ENCODE peak calls at places on chromosome 11, in seven cellular contexts. One of them, this sample, is unnamed.

GRCh38 chr11:116504541-116505149 is 268.1 kb downstream of the BUD13 start:
- DNase-seq in HCT116: no peak
- DNase-seq in HepG2: no peak
- DNase-seq in H1: peak
- DNase-seq in GM12878: no peak
- DNase-seq in K562: no peak
- DNase-seq in SK-N-SH: peak
- DNase-seq in this sample: no peak

GRCh38 chr11:3165152-3165705 is at the start of gene OSBPL5:
- DNase-seq in HCT116: no peak
- DNase-seq in HepG2: no peak
- DNase-seq in H1: no peak
- DNase-seq in GM12878: no peak
- DNase-seq in K562: peak
- DNase-seq in SK-N-SH: peak
- DNase-seq in this sample: peak

GRCh38 chr11:112610996-112611795 is 350.0 kb upstream of the NCAM1 start:
- DNase-seq in HCT116: no peak
- DNase-seq in HepG2: no peak
- DNase-seq in H1: no peak
- DNase-seq in GM12878: no peak
- DNase-seq in K562: no peak
- DNase-seq in SK-N-SH: no peak
- DNase-seq in this sample: no peak

GRCh38 chr11:3865388-3866193 is 10.1 kb downstream of the STIM1 start:
- DNase-seq in HCT116: no peak
- DNase-seq in HepG2: no peak
- DNase-seq in H1: no peak
- DNase-seq in GM12878: no peak
- DNase-seq in K562: peak
- DNase-seq in SK-N-SH: no peak
- DNase-seq in this sample: no peak

GRCh38 chr11:130915556-130916237 is 582 bp downstream of the SNX19 start:
- DNase-seq in HCT116: no peak
- DNase-seq in HepG2: no peak
- DNase-seq in H1: no peak
- DNase-seq in GM12878: no peak
- DNase-seq in K562: no peak
- DNase-seq in SK-N-SH: peak
- DNase-seq in this sample: no peak

GRCh38 chr11:83510530-83511449 is 224.6 kb upstream of the CCDC90B start:
- DNase-seq in HCT116: no peak
- DNase-seq in HepG2: no peak
- DNase-seq in H1: no peak
- DNase-seq in GM12878: no peak
- DNase-seq in K562: no peak
- DNase-seq in SK-N-SH: no peak
- DNase-seq in this sample: peak

GRCh38 chr11:72721689-72722049 is 30.5 kb downstream of the ARAP1 start:
- DNase-seq in HCT116: no peak
- DNase-seq in HepG2: no peak
- DNase-seq in H1: no peak
- DNase-seq in GM12878: no peak
- DNase-seq in K562: no peak
- DNase-seq in SK-N-SH: no peak
- DNase-seq in this sample: no peak

GRCh38 chr11:123454060-123454651 is 24.1 kb downstream of the GRAMD1B start:
- DNase-seq in HCT116: peak
- DNase-seq in HepG2: no peak
- DNase-seq in H1: no peak
- DNase-seq in GM12878: no peak
- DNase-seq in K562: no peak
- DNase-seq in SK-N-SH: no peak
- DNase-seq in this sample: no peak

GRCh38 chr11:3916962-3917361 is 61.5 kb downstream of the STIM1 start:
- DNase-seq in HCT116: no peak
- DNase-seq in HepG2: no peak
- DNase-seq in H1: no peak
- DNase-seq in GM12878: no peak
- DNase-seq in K562: no peak
- DNase-seq in SK-N-SH: no peak
- DNase-seq in this sample: no peak

GRCh38 chr11:78080818-78081495 is 1.3 kb upstream of the NDUFC2 start:
- DNase-seq in HCT116: no peak
- DNase-seq in HepG2: peak
- DNase-seq in H1: no peak
- DNase-seq in GM12878: no peak
- DNase-seq in K562: peak
- DNase-seq in SK-N-SH: no peak
- DNase-seq in this sample: no peak

GRCh38 chr11:12695221-12695794 is 21.1 kb downstream of the TEAD1 start:
- DNase-seq in HCT116: no peak
- DNase-seq in HepG2: no peak
- DNase-seq in H1: no peak
- DNase-seq in GM12878: no peak
- DNase-seq in K562: no peak
- DNase-seq in SK-N-SH: no peak
- DNase-seq in this sample: no peak

GRCh38 chr11:12694182-12694531 is 19.9 kb downstream of the TEAD1 start:
- DNase-seq in HCT116: no peak
- DNase-seq in HepG2: no peak
- DNase-seq in H1: no peak
- DNase-seq in GM12878: no peak
- DNase-seq in K562: no peak
- DNase-seq in SK-N-SH: no peak
- DNase-seq in this sample: no peak

GRCh38 chr11:12693075-12693473 is 18.9 kb downstream of the TEAD1 start:
- DNase-seq in HCT116: no peak
- DNase-seq in HepG2: no peak
- DNase-seq in H1: no peak
- DNase-seq in GM12878: no peak
- DNase-seq in K562: no peak
- DNase-seq in SK-N-SH: no peak
- DNase-seq in this sample: no peak

GRCh38 chr11:12692238-12693074 is 18.2 kb downstream of the TEAD1 start:
- DNase-seq in HCT116: peak
- DNase-seq in HepG2: peak
- DNase-seq in H1: no peak
- DNase-seq in GM12878: no peak
- DNase-seq in K562: peak
- DNase-seq in SK-N-SH: peak
- DNase-seq in this sample: no peak

GRCh38 chr11:12693485-12694181 is 19.4 kb downstream of the TEAD1 start:
- DNase-seq in HCT116: peak
- DNase-seq in HepG2: peak
- DNase-seq in H1: no peak
- DNase-seq in GM12878: no peak
- DNase-seq in K562: no peak
- DNase-seq in SK-N-SH: peak
- DNase-seq in this sample: peak
- TF ChIP-seq JUND in HCT116: peak
- TF ChIP-seq JUND in HepG2: no peak
- TF ChIP-seq JUND in H1: no peak
- TF ChIP-seq JUND in GM12878: no peak
- TF ChIP-seq JUND in K562: peak
- TF ChIP-seq JUND in SK-N-SH: peak
- TF ChIP-seq JUND in this sample: no peak

GRCh38 chr11:68468217-68468828 is 7.8 kb downstream of the PPP6R3 start:
- DNase-seq in HCT116: no peak
- DNase-seq in HepG2: peak
- DNase-seq in H1: no peak
- DNase-seq in GM12878: no peak
- DNase-seq in K562: no peak
- DNase-seq in SK-N-SH: no peak
- DNase-seq in this sample: no peak

GRCh38 chr11:68471360-68472340 is 11.1 kb downstream of the PPP6R3 start:
- DNase-seq in HCT116: no peak
- DNase-seq in HepG2: no peak
- DNase-seq in H1: peak
- DNase-seq in GM12878: peak
- DNase-seq in K562: no peak
- DNase-seq in SK-N-SH: no peak
- DNase-seq in this sample: no peak

GRCh38 chr11:68469122-68469521 is 8.6 kb downstream of the PPP6R3 start:
- DNase-seq in HCT116: no peak
- DNase-seq in HepG2: peak
- DNase-seq in H1: no peak
- DNase-seq in GM12878: no peak
- DNase-seq in K562: no peak
- DNase-seq in SK-N-SH: no peak
- DNase-seq in this sample: no peak

GRCh38 chr11:68469642-68470041 is 9.1 kb downstream of the PPP6R3 start:
- DNase-seq in HCT116: no peak
- DNase-seq in HepG2: no peak
- DNase-seq in H1: no peak
- DNase-seq in GM12878: no peak
- DNase-seq in K562: no peak
- DNase-seq in SK-N-SH: no peak
- DNase-seq in this sample: no peak

GRCh38 chr11:68470304-68470811 is 9.8 kb downstream of the PPP6R3 start:
- DNase-seq in HCT116: no peak
- DNase-seq in HepG2: no peak
- DNase-seq in H1: no peak
- DNase-seq in GM12878: no peak
- DNase-seq in K562: no peak
- DNase-seq in SK-N-SH: peak
- DNase-seq in this sample: no peak
- TF ChIP-seq JUND in HCT116: no peak
- TF ChIP-seq JUND in HepG2: no peak
- TF ChIP-seq JUND in H1: no peak
- TF ChIP-seq JUND in GM12878: no peak
- TF ChIP-seq JUND in K562: no peak
- TF ChIP-seq JUND in SK-N-SH: no peak
- TF ChIP-seq JUND in this sample: no peak

GRCh38 chr11:18235935-18236334 is 667 bp downstream of the SAA4 start:
- DNase-seq in HCT116: no peak
- DNase-seq in HepG2: no peak
- DNase-seq in H1: no peak
- DNase-seq in GM12878: no peak
- DNase-seq in K562: no peak
- DNase-seq in SK-N-SH: no peak
- DNase-seq in this sample: no peak
- TF ChIP-seq JUND in HCT116: no peak
- TF ChIP-seq JUND in HepG2: no peak
- TF ChIP-seq JUND in H1: no peak
- TF ChIP-seq JUND in GM12878: no peak
- TF ChIP-seq JUND in K562: no peak
- TF ChIP-seq JUND in SK-N-SH: no peak
- TF ChIP-seq JUND in this sample: no peak

DNA sequence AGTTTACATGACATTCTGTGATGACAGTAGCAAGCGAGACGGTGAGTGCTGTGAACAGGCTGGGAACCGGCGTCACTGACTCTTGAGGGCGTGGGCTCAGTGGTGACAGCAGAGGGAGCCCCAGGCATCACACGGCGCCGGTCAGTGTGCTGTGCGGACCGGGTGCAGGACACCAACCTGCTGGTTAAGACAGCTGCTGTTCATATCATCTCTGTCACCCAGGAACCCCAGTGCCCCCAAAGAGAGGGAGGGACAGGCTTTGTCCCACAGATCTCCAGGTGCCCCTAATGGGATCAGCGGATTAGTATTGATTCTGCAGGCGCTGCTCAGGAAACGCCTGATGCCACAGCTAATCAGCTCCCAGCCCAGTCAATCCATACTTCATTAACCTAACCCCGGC is 18.4 kb downstream of the B3GAT1 start:
- DNase-seq in HCT116: peak
- DNase-seq in HepG2: peak
- DNase-seq in H1: no peak
- DNase-seq in GM12878: no peak
- DNase-seq in K562: peak
- DNase-seq in SK-N-SH: peak
- DNase-seq in this sample: peak
- TF ChIP-seq JUND in HCT116: no peak
- TF ChIP-seq JUND in HepG2: no peak
- TF ChIP-seq JUND in H1: no peak
- TF ChIP-seq JUND in GM12878: no peak
- TF ChIP-seq JUND in K562: no peak
- TF ChIP-seq JUND in SK-N-SH: no peak
- TF ChIP-seq JUND in this sample: no peak

GRCh38 chr11:47418454-47419259 is 7.6 kb downstream of the PSMC3 start:
- DNase-seq in HCT116: no peak
- DNase-seq in HepG2: no peak
- DNase-seq in H1: no peak
- DNase-seq in GM12878: no peak
- DNase-seq in K562: no peak
- DNase-seq in SK-N-SH: no peak
- DNase-seq in this sample: no peak
- TF ChIP-seq JUND in HCT116: no peak
- TF ChIP-seq JUND in HepG2: no peak
- TF ChIP-seq JUND in H1: no peak
- TF ChIP-seq JUND in GM12878: no peak
- TF ChIP-seq JUND in K562: no peak
- TF ChIP-seq JUND in SK-N-SH: no peak
- TF ChIP-seq JUND in this sample: no peak

GRCh38 chr11:85685820-85686459 is at the start of gene CCDC89:
- DNase-seq in HCT116: no peak
- DNase-seq in HepG2: peak
- DNase-seq in H1: no peak
- DNase-seq in GM12878: no peak
- DNase-seq in K562: peak
- DNase-seq in SK-N-SH: peak
- DNase-seq in this sample: no peak
- TF ChIP-seq JUND in HCT116: no peak
- TF ChIP-seq JUND in HepG2: no peak
- TF ChIP-seq JUND in H1: no peak
- TF ChIP-seq JUND in GM12878: no peak
- TF ChIP-seq JUND in K562: no peak
- TF ChIP-seq JUND in SK-N-SH: no peak
- TF ChIP-seq JUND in this sample: no peak

GRCh38 chr11:63905179-63905578 is 11.8 kb downstream of the RCOR2 start:
- DNase-seq in HCT116: no peak
- DNase-seq in HepG2: no peak
- DNase-seq in H1: no peak
- DNase-seq in GM12878: no peak
- DNase-seq in K562: no peak
- DNase-seq in SK-N-SH: no peak
- DNase-seq in this sample: no peak

GRCh38 chr11:63906087-63906486 is 10.9 kb downstream of the RCOR2 start:
- DNase-seq in HCT116: no peak
- DNase-seq in HepG2: no peak
- DNase-seq in H1: no peak
- DNase-seq in GM12878: no peak
- DNase-seq in K562: no peak
- DNase-seq in SK-N-SH: no peak
- DNase-seq in this sample: no peak

GRCh38 chr11:63901660-63902059 is 15.3 kb downstream of the RCOR2 start:
- DNase-seq in HCT116: no peak
- DNase-seq in HepG2: no peak
- DNase-seq in H1: no peak
- DNase-seq in GM12878: no peak
- DNase-seq in K562: no peak
- DNase-seq in SK-N-SH: peak
- DNase-seq in this sample: peak

GRCh38 chr11:63904743-63905142 is 12.2 kb downstream of the RCOR2 start:
- DNase-seq in HCT116: no peak
- DNase-seq in HepG2: no peak
- DNase-seq in H1: no peak
- DNase-seq in GM12878: no peak
- DNase-seq in K562: no peak
- DNase-seq in SK-N-SH: no peak
- DNase-seq in this sample: no peak

GRCh38 chr11:63903884-63904283 is 13.1 kb downstream of the RCOR2 start:
- DNase-seq in HCT116: no peak
- DNase-seq in HepG2: no peak
- DNase-seq in H1: no peak
- DNase-seq in GM12878: no peak
- DNase-seq in K562: no peak
- DNase-seq in SK-N-SH: no peak
- DNase-seq in this sample: no peak
- TF ChIP-seq JUND in HCT116: no peak
- TF ChIP-seq JUND in HepG2: no peak
- TF ChIP-seq JUND in H1: no peak
- TF ChIP-seq JUND in GM12878: no peak
- TF ChIP-seq JUND in K562: no peak
- TF ChIP-seq JUND in SK-N-SH: no peak
- TF ChIP-seq JUND in this sample: no peak

This sample was measured in T47D.